ENCODE peak calls at places on chromosomes 6 and 20, in seven cellular contexts. One of them, this sample, is unnamed.

GRCh38 chr20:45943613-45944012 is 9.1 kb downstream of the PCIF1 start:
- DNase-seq in astrocyte of the spinal cord: no peak
- DNase-seq in cardiac septum: no peak
- DNase-seq in IMR-90: no peak
- DNase-seq in iPS DF 6.9: no peak
- DNase-seq in DMS153: no peak
- DNase-seq in AG09319: no peak
- DNase-seq in this sample: no peak

GRCh38 chr6:151004415-151005024 is 139.0 kb downstream of the MTHFD1L start:
- DNase-seq in AG09319: peak; percentile 80
- DNase-seq in DMS153: peak; percentile 89
- DNase-seq in astrocyte of the spinal cord: peak; percentile 93
- DNase-seq in cardiac septum: no peak
- DNase-seq in iPS DF 6.9: no peak
- DNase-seq in IMR-90: peak; percentile 95
- DNase-seq in this sample: no peak

GRCh38 chr20:50186987-50187402 is 3.6 kb upstream of the CEBPB start:
- DNase-seq in cardiac septum: no peak
- DNase-seq in astrocyte of the spinal cord: peak; percentile 15
- DNase-seq in AG09319: no peak
- DNase-seq in iPS DF 6.9: no peak
- DNase-seq in IMR-90: no peak
- DNase-seq in DMS153: no peak
- DNase-seq in this sample: no peak

GRCh38 chr6:154386848-154387717 is 30.5 kb upstream of the IPCEF1 start:
- DNase-seq in AG09319: peak; percentile 81
- DNase-seq in cardiac septum: no peak
- DNase-seq in DMS153: no peak
- DNase-seq in IMR-90: peak; percentile 97
- DNase-seq in iPS DF 6.9: no peak
- DNase-seq in astrocyte of the spinal cord: peak; percentile 90
- DNase-seq in this sample: no peak

GRCh38 chr6:42158011-42158410 is 15.2 kb upstream of the GUCA1A start:
- DNase-seq in DMS153: no peak
- DNase-seq in IMR-90: peak; percentile 24
- DNase-seq in iPS DF 6.9: no peak
- DNase-seq in astrocyte of the spinal cord: no peak
- DNase-seq in AG09319: peak; percentile 39
- DNase-seq in cardiac septum: no peak
- DNase-seq in this sample: no peak

GRCh38 chr20:51341581-51341980 is 200.9 kb downstream of the NFATC2 start:
- DNase-seq in iPS DF 6.9: no peak
- DNase-seq in astrocyte of the spinal cord: no peak
- DNase-seq in IMR-90: peak; percentile 72
- DNase-seq in cardiac septum: no peak
- DNase-seq in DMS153: no peak
- DNase-seq in AG09319: no peak
- DNase-seq in this sample: no peak

GRCh38 chr20:17663486-17663885 is 18.6 kb downstream of the RRBP1 start:
- DNase-seq in astrocyte of the spinal cord: peak; percentile 68
- DNase-seq in cardiac septum: no peak
- DNase-seq in AG09319: no peak
- DNase-seq in iPS DF 6.9: no peak
- DNase-seq in IMR-90: peak; percentile 42
- DNase-seq in DMS153: no peak
- DNase-seq in this sample: no peak

GRCh38 chr6:151452750-151453427 is 963 bp upstream of the RMND1 start:
- DNase-seq in IMR-90: no peak
- DNase-seq in iPS DF 6.9: no peak
- DNase-seq in cardiac septum: no peak
- DNase-seq in AG09319: no peak
- DNase-seq in DMS153: no peak
- DNase-seq in astrocyte of the spinal cord: peak; percentile 48
- DNase-seq in this sample: no peak

GRCh38 chr6:166752097-166752496 is 125.0 kb upstream of the RPS6KA2 start:
- DNase-seq in iPS DF 6.9: no peak
- DNase-seq in DMS153: no peak
- DNase-seq in astrocyte of the spinal cord: no peak
- DNase-seq in IMR-90: no peak
- DNase-seq in cardiac septum: no peak
- DNase-seq in AG09319: no peak
- DNase-seq in this sample: no peak

GRCh38 chr6:116229287-116229913 is 24.5 kb downstream of the TSPYL4 start:
- DNase-seq in AG09319: peak; percentile 79
- DNase-seq in cardiac septum: peak; percentile 91
- DNase-seq in astrocyte of the spinal cord: peak; percentile 93
- DNase-seq in iPS DF 6.9: peak; percentile 96
- DNase-seq in IMR-90: peak; percentile 91
- DNase-seq in DMS153: no peak
- DNase-seq in this sample: no peak

GRCh38 chr6:161168281-161168891 is 105.5 kb downstream of the AGPAT4 start:
- DNase-seq in AG09319: peak; percentile 86
- DNase-seq in DMS153: peak; percentile 94
- DNase-seq in cardiac septum: no peak
- DNase-seq in iPS DF 6.9: no peak
- DNase-seq in astrocyte of the spinal cord: peak; percentile 98
- DNase-seq in IMR-90: peak; percentile 99
- DNase-seq in this sample: peak; percentile 38

GRCh38 chr20:699811-700338 is 24.3 kb upstream of the SCRT2 start:
- DNase-seq in astrocyte of the spinal cord: no peak
- DNase-seq in cardiac septum: peak; percentile 85
- DNase-seq in AG09319: no peak
- DNase-seq in iPS DF 6.9: no peak
- DNase-seq in DMS153: no peak
- DNase-seq in IMR-90: no peak
- DNase-seq in this sample: no peak

GRCh38 chr6:143149771-143150170 is 89.1 kb downstream of the AIG1 start:
- DNase-seq in astrocyte of the spinal cord: no peak
- DNase-seq in IMR-90: peak; percentile 52
- DNase-seq in cardiac septum: no peak
- DNase-seq in iPS DF 6.9: no peak
- DNase-seq in DMS153: no peak
- DNase-seq in AG09319: no peak
- DNase-seq in this sample: no peak

GRCh38 chr6:154356690-154357089 is at the start of gene IPCEF1:
- DNase-seq in IMR-90: no peak
- DNase-seq in cardiac septum: no peak
- DNase-seq in AG09319: no peak
- DNase-seq in astrocyte of the spinal cord: no peak
- DNase-seq in iPS DF 6.9: no peak
- DNase-seq in DMS153: no peak
- DNase-seq in this sample: no peak

GRCh38 chr6:47105469-47106188 is 63.5 kb upstream of the ADGRF1 start:
- DNase-seq in DMS153: no peak
- DNase-seq in AG09319: no peak
- DNase-seq in IMR-90: no peak
- DNase-seq in astrocyte of the spinal cord: no peak
- DNase-seq in iPS DF 6.9: no peak
- DNase-seq in cardiac septum: no peak
- DNase-seq in this sample: no peak

GRCh38 chr20:53265304-53265875 is 293.2 kb downstream of the TSHZ2 start:
- DNase-seq in AG09319: no peak
- DNase-seq in astrocyte of the spinal cord: no peak
- DNase-seq in cardiac septum: no peak
- DNase-seq in IMR-90: no peak
- DNase-seq in DMS153: no peak
- DNase-seq in iPS DF 6.9: no peak
- DNase-seq in this sample: no peak

GRCh38 chr6:2741756-2742155 is 9.0 kb downstream of the MYLK4 start:
- DNase-seq in astrocyte of the spinal cord: no peak
- DNase-seq in DMS153: no peak
- DNase-seq in cardiac septum: no peak
- DNase-seq in IMR-90: peak; percentile 44
- DNase-seq in AG09319: no peak
- DNase-seq in iPS DF 6.9: no peak
- DNase-seq in this sample: no peak

GRCh38 chr20:35055445-35056276 is 36.9 kb downstream of the TRPC4AP start:
- DNase-seq in IMR-90: peak; percentile 38
- DNase-seq in DMS153: no peak
- DNase-seq in iPS DF 6.9: no peak
- DNase-seq in AG09319: no peak
- DNase-seq in cardiac septum: no peak
- DNase-seq in astrocyte of the spinal cord: peak; percentile 26
- DNase-seq in this sample: no peak

GRCh38 chr20:37801921-37802320 is 101.0 kb upstream of the VSTM2L start:
- DNase-seq in IMR-90: no peak
- DNase-seq in AG09319: no peak
- DNase-seq in astrocyte of the spinal cord: no peak
- DNase-seq in DMS153: no peak
- DNase-seq in cardiac septum: no peak
- DNase-seq in iPS DF 6.9: no peak
- DNase-seq in this sample: no peak

GRCh38 chr20:44137210-44137781 is 49.7 kb downstream of the JPH2 start:
- DNase-seq in iPS DF 6.9: no peak
- DNase-seq in cardiac septum: peak; percentile 91
- DNase-seq in astrocyte of the spinal cord: no peak
- DNase-seq in IMR-90: peak; percentile 38
- DNase-seq in DMS153: no peak
- DNase-seq in AG09319: no peak
- DNase-seq in this sample: no peak

GRCh38 chr6:57423468-57423867 is 106.0 kb downstream of the PRIM2 start:
- DNase-seq in IMR-90: no peak
- DNase-seq in cardiac septum: no peak
- DNase-seq in DMS153: no peak
- DNase-seq in iPS DF 6.9: peak; percentile 76
- DNase-seq in astrocyte of the spinal cord: no peak
- DNase-seq in AG09319: no peak
- DNase-seq in this sample: no peak

GRCh38 chr20:32358883-32359632 is 927 bp downstream of the ASXL1 start:
- DNase-seq in IMR-90: peak; percentile 51
- DNase-seq in cardiac septum: peak; percentile 88
- DNase-seq in AG09319: no peak
- DNase-seq in astrocyte of the spinal cord: peak; percentile 64
- DNase-seq in DMS153: no peak
- DNase-seq in iPS DF 6.9: peak; percentile 82
- DNase-seq in this sample: peak; percentile 57

GRCh38 chr20:21265457-21266190 is 37.5 kb upstream of the XRN2 start:
- DNase-seq in iPS DF 6.9: no peak
- DNase-seq in DMS153: no peak
- DNase-seq in cardiac septum: no peak
- DNase-seq in IMR-90: no peak
- DNase-seq in astrocyte of the spinal cord: no peak
- DNase-seq in AG09319: no peak
- DNase-seq in this sample: no peak

GRCh38 chr6:26065952-26066380 is 21.3 kb upstream of the HFE start:
- DNase-seq in IMR-90: peak; percentile 82
- DNase-seq in astrocyte of the spinal cord: peak; percentile 80
- DNase-seq in iPS DF 6.9: no peak
- DNase-seq in AG09319: peak; percentile 56
- DNase-seq in DMS153: peak; percentile 41
- DNase-seq in cardiac septum: no peak
- DNase-seq in this sample: peak; percentile 34

GRCh38 chr6:17530321-17530835 is 69.7 kb upstream of the FAM8A1 start:
- DNase-seq in iPS DF 6.9: no peak
- DNase-seq in AG09319: no peak
- DNase-seq in DMS153: no peak
- DNase-seq in astrocyte of the spinal cord: no peak
- DNase-seq in cardiac septum: no peak
- DNase-seq in IMR-90: no peak
- DNase-seq in this sample: no peak

GRCh38 chr20:38831995-38832620 is 26.6 kb downstream of the PPP1R16B start:
- DNase-seq in astrocyte of the spinal cord: no peak
- DNase-seq in IMR-90: no peak
- DNase-seq in AG09319: no peak
- DNase-seq in cardiac septum: no peak
- DNase-seq in iPS DF 6.9: no peak
- DNase-seq in DMS153: no peak
- DNase-seq in this sample: no peak

GRCh38 chr6:167825759-167826229 is 917 bp upstream of the AFDN start:
- DNase-seq in astrocyte of the spinal cord: no peak
- DNase-seq in DMS153: peak; percentile 31
- DNase-seq in cardiac septum: no peak
- DNase-seq in iPS DF 6.9: no peak
- DNase-seq in IMR-90: no peak
- DNase-seq in AG09319: no peak
- DNase-seq in this sample: no peak

GRCh38 chr20:51810155-51811039 is 8.1 kb upstream of the SALL4 start:
- DNase-seq in AG09319: no peak
- DNase-seq in cardiac septum: no peak
- DNase-seq in astrocyte of the spinal cord: no peak
- DNase-seq in IMR-90: no peak
- DNase-seq in DMS153: no peak
- DNase-seq in iPS DF 6.9: no peak
- DNase-seq in this sample: no peak

GRCh38 chr6:11341867-11342266 is 109.4 kb upstream of the NEDD9 start:
- DNase-seq in cardiac septum: no peak
- DNase-seq in iPS DF 6.9: no peak
- DNase-seq in AG09319: no peak
- DNase-seq in astrocyte of the spinal cord: no peak
- DNase-seq in IMR-90: peak; percentile 52
- DNase-seq in DMS153: no peak
- DNase-seq in this sample: no peak

GRCh38 chr6:130796313-130796905 is 30.8 kb upstream of the SMLR1 start:
- DNase-seq in cardiac septum: no peak
- DNase-seq in DMS153: no peak
- DNase-seq in iPS DF 6.9: no peak
- DNase-seq in IMR-90: peak; percentile 59
- DNase-seq in AG09319: no peak
- DNase-seq in astrocyte of the spinal cord: peak; percentile 80
- DNase-seq in this sample: no peak

GRCh38 chr6:168184701-168185100 is 105.7 kb upstream of the FRMD1 start:
- DNase-seq in DMS153: no peak
- DNase-seq in IMR-90: no peak
- DNase-seq in astrocyte of the spinal cord: no peak
- DNase-seq in iPS DF 6.9: no peak
- DNase-seq in AG09319: no peak
- DNase-seq in cardiac septum: no peak
- DNase-seq in this sample: no peak

This sample was measured in GOT3.